ENCODE peak calls at places on chromosomes 3 and 15, in six cellular contexts. One of them, this sample, is unnamed.

GRCh38 chr15:98713585-98714001 is 65.3 kb downstream of the IGF1R start:
- DNase-seq in activated B cell treated with CpG ODN at 0.5 μM for 24 hours: no peak
- DNase-seq in body of pancreas: no peak
- DNase-seq in GOT3: no peak
- DNase-seq in T-cell: peak
- DNase-seq in GM18507: no peak
- DNase-seq in this sample: peak

GRCh38 chr3:62051506-62051905 is 321.8 kb downstream of the FEZF2 start:
- DNase-seq in activated B cell treated with CpG ODN at 0.5 μM for 24 hours: no peak
- DNase-seq in GM18507: no peak
- DNase-seq in body of pancreas: peak
- DNase-seq in GOT3: no peak
- DNase-seq in T-cell: no peak
- DNase-seq in this sample: no peak

GRCh38 chr15:31241888-31242287 is 84.7 kb upstream of the KLF13 start:
- DNase-seq in activated B cell treated with CpG ODN at 0.5 μM for 24 hours: no peak
- DNase-seq in GOT3: no peak
- DNase-seq in T-cell: no peak
- DNase-seq in GM18507: no peak
- DNase-seq in body of pancreas: no peak
- DNase-seq in this sample: no peak

GRCh38 chr15:38536201-38536676 is 28.4 kb downstream of the RASGRP1 start:
- DNase-seq in GM18507: no peak
- DNase-seq in body of pancreas: peak
- DNase-seq in T-cell: no peak
- DNase-seq in activated B cell treated with CpG ODN at 0.5 μM for 24 hours: no peak
- DNase-seq in GOT3: no peak
- DNase-seq in this sample: no peak

GRCh38 chr3:40645883-40646282 is 121.1 kb downstream of the ZNF621 start:
- DNase-seq in T-cell: no peak
- DNase-seq in GOT3: no peak
- DNase-seq in GM18507: no peak
- DNase-seq in body of pancreas: peak
- DNase-seq in activated B cell treated with CpG ODN at 0.5 μM for 24 hours: no peak
- DNase-seq in this sample: no peak

GRCh38 chr3:49006591-49007067 is 562 bp upstream of the WDR6 start:
- DNase-seq in GM18507: no peak
- DNase-seq in T-cell: no peak
- DNase-seq in GOT3: no peak
- DNase-seq in body of pancreas: peak
- DNase-seq in activated B cell treated with CpG ODN at 0.5 μM for 24 hours: no peak
- DNase-seq in this sample: no peak

GRCh38 chr3:97464035-97464434 is 300.5 kb upstream of the ARL6 start:
- DNase-seq in body of pancreas: no peak
- DNase-seq in GM18507: no peak
- DNase-seq in GOT3: no peak
- DNase-seq in T-cell: no peak
- DNase-seq in activated B cell treated with CpG ODN at 0.5 μM for 24 hours: no peak
- DNase-seq in this sample: no peak

GRCh38 chr15:61091229-61091628 is 137.9 kb downstream of the RORA start:
- DNase-seq in activated B cell treated with CpG ODN at 0.5 μM for 24 hours: no peak
- DNase-seq in body of pancreas: no peak
- DNase-seq in GM18507: no peak
- DNase-seq in GOT3: no peak
- DNase-seq in T-cell: no peak
- DNase-seq in this sample: no peak

GRCh38 chr3:64268926-64269325 is 43.7 kb upstream of the PRICKLE2 start:
- DNase-seq in activated B cell treated with CpG ODN at 0.5 μM for 24 hours: no peak
- DNase-seq in body of pancreas: no peak
- DNase-seq in GM18507: no peak
- DNase-seq in T-cell: no peak
- DNase-seq in GOT3: no peak
- DNase-seq in this sample: no peak

GRCh38 chr3:130925628-130926027 is 31.7 kb downstream of the ATP2C1 start:
- DNase-seq in T-cell: no peak
- DNase-seq in body of pancreas: no peak
- DNase-seq in activated B cell treated with CpG ODN at 0.5 μM for 24 hours: peak
- DNase-seq in GM18507: peak
- DNase-seq in GOT3: no peak
- DNase-seq in this sample: no peak

GRCh38 chr3:182837855-182838454 is 44.7 kb downstream of the ATP11B start:
- DNase-seq in GOT3: no peak
- DNase-seq in T-cell: no peak
- DNase-seq in body of pancreas: no peak
- DNase-seq in activated B cell treated with CpG ODN at 0.5 μM for 24 hours: no peak
- DNase-seq in GM18507: no peak
- DNase-seq in this sample: no peak

GRCh38 chr3:183198939-183199338 is 36.4 kb upstream of the LAMP3 start:
- DNase-seq in T-cell: no peak
- DNase-seq in activated B cell treated with CpG ODN at 0.5 μM for 24 hours: no peak
- DNase-seq in GM18507: no peak
- DNase-seq in body of pancreas: no peak
- DNase-seq in GOT3: no peak
- DNase-seq in this sample: no peak

GRCh38 chr3:152375546-152375945 is 106.8 kb downstream of the MBNL1 start:
- DNase-seq in GOT3: no peak
- DNase-seq in activated B cell treated with CpG ODN at 0.5 μM for 24 hours: no peak
- DNase-seq in T-cell: no peak
- DNase-seq in GM18507: no peak
- DNase-seq in body of pancreas: no peak
- DNase-seq in this sample: no peak

GRCh38 chr15:47505712-47506542 is 211.4 kb upstream of the SEMA6D start:
- DNase-seq in GOT3: no peak
- DNase-seq in T-cell: no peak
- DNase-seq in GM18507: no peak
- DNase-seq in body of pancreas: no peak
- DNase-seq in activated B cell treated with CpG ODN at 0.5 μM for 24 hours: no peak
- DNase-seq in this sample: no peak

GRCh38 chr3:10548997-10549396 is 43.6 kb upstream of the ATP2B2 start:
- DNase-seq in T-cell: no peak
- DNase-seq in GOT3: no peak
- DNase-seq in GM18507: no peak
- DNase-seq in body of pancreas: no peak
- DNase-seq in activated B cell treated with CpG ODN at 0.5 μM for 24 hours: no peak
- DNase-seq in this sample: no peak

GRCh38 chr15:57878573-57878972 is 172.1 kb downstream of the POLR2M start:
- DNase-seq in GM18507: no peak
- DNase-seq in T-cell: no peak
- DNase-seq in GOT3: no peak
- DNase-seq in body of pancreas: no peak
- DNase-seq in activated B cell treated with CpG ODN at 0.5 μM for 24 hours: no peak
- DNase-seq in this sample: no peak

GRCh38 chr3:56683122-56683817 is at the start of gene TASOR:
- DNase-seq in GM18507: peak
- DNase-seq in body of pancreas: peak
- DNase-seq in GOT3: no peak
- DNase-seq in T-cell: peak
- DNase-seq in activated B cell treated with CpG ODN at 0.5 μM for 24 hours: peak
- DNase-seq in this sample: peak

GRCh38 chr3:26236991-26237682 is 385.4 kb upstream of the LRRC3B start:
- DNase-seq in T-cell: no peak
- DNase-seq in GM18507: no peak
- DNase-seq in GOT3: no peak
- DNase-seq in activated B cell treated with CpG ODN at 0.5 μM for 24 hours: no peak
- DNase-seq in body of pancreas: no peak
- DNase-seq in this sample: no peak

GRCh38 chr15:98476559-98476958 is 171.8 kb upstream of the IGF1R start:
- DNase-seq in activated B cell treated with CpG ODN at 0.5 μM for 24 hours: no peak
- DNase-seq in GOT3: no peak
- DNase-seq in T-cell: no peak
- DNase-seq in body of pancreas: no peak
- DNase-seq in GM18507: no peak
- DNase-seq in this sample: no peak

GRCh38 chr3:13772321-13772745 is 107.5 kb downstream of the WNT7A start:
- DNase-seq in GM18507: no peak
- DNase-seq in T-cell: no peak
- DNase-seq in body of pancreas: no peak
- DNase-seq in activated B cell treated with CpG ODN at 0.5 μM for 24 hours: no peak
- DNase-seq in GOT3: no peak
- DNase-seq in this sample: no peak

GRCh38 chr15:48221885-48222284 is 15.8 kb downstream of the SLC12A1 start:
- DNase-seq in GOT3: no peak
- DNase-seq in T-cell: no peak
- DNase-seq in body of pancreas: no peak
- DNase-seq in activated B cell treated with CpG ODN at 0.5 μM for 24 hours: no peak
- DNase-seq in GM18507: no peak
- DNase-seq in this sample: no peak

GRCh38 chr3:35383719-35384555 is 255.4 kb upstream of the ARPP21 start:
- DNase-seq in body of pancreas: no peak
- DNase-seq in GM18507: no peak
- DNase-seq in activated B cell treated with CpG ODN at 0.5 μM for 24 hours: no peak
- DNase-seq in T-cell: no peak
- DNase-seq in GOT3: no peak
- DNase-seq in this sample: no peak

GRCh38 chr3:107884719-107885460 is 205.9 kb downstream of the CD47 start:
- DNase-seq in GOT3: no peak
- DNase-seq in body of pancreas: peak
- DNase-seq in activated B cell treated with CpG ODN at 0.5 μM for 24 hours: no peak
- DNase-seq in T-cell: no peak
- DNase-seq in GM18507: no peak
- DNase-seq in this sample: no peak

GRCh38 chr3:189355481-189356201 is 183.9 kb downstream of the TPRG1 start:
- DNase-seq in T-cell: peak
- DNase-seq in GOT3: no peak
- DNase-seq in body of pancreas: no peak
- DNase-seq in GM18507: no peak
- DNase-seq in activated B cell treated with CpG ODN at 0.5 μM for 24 hours: no peak
- DNase-seq in this sample: no peak

GRCh38 chr3:134370611-134371451 is 3.4 kb downstream of the AMOTL2 start:
- DNase-seq in GM18507: no peak
- DNase-seq in activated B cell treated with CpG ODN at 0.5 μM for 24 hours: no peak
- DNase-seq in GOT3: no peak
- DNase-seq in body of pancreas: no peak
- DNase-seq in T-cell: no peak
- DNase-seq in this sample: no peak

GRCh38 chr3:129023909-129024308 is 22.8 kb downstream of the EFCC1 start:
- DNase-seq in T-cell: no peak
- DNase-seq in body of pancreas: no peak
- DNase-seq in GM18507: no peak
- DNase-seq in GOT3: no peak
- DNase-seq in activated B cell treated with CpG ODN at 0.5 μM for 24 hours: no peak
- DNase-seq in this sample: no peak

GRCh38 chr3:70556056-70556455 is 243.6 kb upstream of the MDFIC2 start:
- DNase-seq in GM18507: no peak
- DNase-seq in T-cell: no peak
- DNase-seq in body of pancreas: no peak
- DNase-seq in activated B cell treated with CpG ODN at 0.5 μM for 24 hours: no peak
- DNase-seq in GOT3: no peak
- DNase-seq in this sample: no peak

GRCh38 chr3:94176886-94177285 is 114.0 kb downstream of the NSUN3 start:
- DNase-seq in GM18507: no peak
- DNase-seq in body of pancreas: no peak
- DNase-seq in activated B cell treated with CpG ODN at 0.5 μM for 24 hours: no peak
- DNase-seq in GOT3: no peak
- DNase-seq in T-cell: no peak
- DNase-seq in this sample: no peak

GRCh38 chr3:171056528-171056927 is 30.0 kb upstream of the SLC2A2 start:
- DNase-seq in activated B cell treated with CpG ODN at 0.5 μM for 24 hours: no peak
- DNase-seq in GOT3: no peak
- DNase-seq in body of pancreas: no peak
- DNase-seq in GM18507: no peak
- DNase-seq in T-cell: no peak
- DNase-seq in this sample: no peak

GRCh38 chr3:168455814-168456213 is 360.1 kb upstream of the GOLIM4 start:
- DNase-seq in GM18507: no peak
- DNase-seq in GOT3: no peak
- DNase-seq in body of pancreas: no peak
- DNase-seq in T-cell: no peak
- DNase-seq in activated B cell treated with CpG ODN at 0.5 μM for 24 hours: no peak
- DNase-seq in this sample: no peak

GRCh38 chr3:30710017-30710416 is 103.6 kb downstream of the TGFBR2 start:
- DNase-seq in GOT3: no peak
- DNase-seq in GM18507: no peak
- DNase-seq in body of pancreas: no peak
- DNase-seq in activated B cell treated with CpG ODN at 0.5 μM for 24 hours: no peak
- DNase-seq in T-cell: no peak
- DNase-seq in this sample: no peak

GRCh38 chr3:34258271-34259015 is 460.0 kb downstream of the PDCD6IP start:
- DNase-seq in body of pancreas: no peak
- DNase-seq in GM18507: no peak
- DNase-seq in T-cell: no peak
- DNase-seq in activated B cell treated with CpG ODN at 0.5 μM for 24 hours: no peak
- DNase-seq in GOT3: no peak
- DNase-seq in this sample: no peak

GRCh38 chr15:85825118-85825517 is 30.4 kb upstream of the KLHL25 start:
- DNase-seq in activated B cell treated with CpG ODN at 0.5 μM for 24 hours: no peak
- DNase-seq in GM18507: no peak
- DNase-seq in body of pancreas: no peak
- DNase-seq in T-cell: no peak
- DNase-seq in GOT3: no peak
- DNase-seq in this sample: no peak

This sample was measured in GM12891.